ENCODE peak calls at places on chromosome 5, in eight cellular contexts. T is fibroblast of pulmonary artery, I is foreskin fibroblast, A is lung, X is GM12865, O is AG09309, G is psoas muscle, J is GM12878. M is an unnamed sample.

GRCh38 chr5:119328753-119329602 is 26.8 kb upstream of the TNFAIP8 start:
- DNase-seq in I (peak), O (peak), G (no peak), J (no peak), T (peak), A (no peak), X (no peak), M (no peak)

GRCh38 chr5:126354012-126354856 is 69.0 kb upstream of the GRAMD2B start:
- DNase-seq in O (peak), X (peak), T (peak), J (peak), G (no peak), I (peak), A (no peak), M (no peak)

GRCh38 chr5:134873494-134873893 is 677 bp upstream of the TXNDC15 start:
- DNase-seq in T (no peak), J (no peak), I (peak), G (no peak), A (no peak), X (peak), O (no peak), M (no peak)

GRCh38 chr5:159385529-159385928 is 55.2 kb upstream of the IL12B start:
- DNase-seq in G (no peak), O (no peak), X (no peak), J (no peak), A (no peak), I (no peak), T (no peak), M (no peak)

GRCh38 chr5:156431956-156432829 is 105.2 kb downstream of the SGCD start:
- DNase-seq in T (no peak), O (no peak), J (no peak), X (no peak), G (peak), I (no peak), A (no peak), M (no peak)

GRCh38 chr5:34639852-34640626 is 16.1 kb upstream of the RAI14 start:
- DNase-seq in A (no peak), X (no peak), J (no peak), I (peak), G (no peak), O (no peak), T (peak), M (no peak)

GRCh38 chr5:81789033-81789432 is 38.1 kb upstream of the SSBP2 start:
- DNase-seq in I (peak), X (no peak), G (no peak), A (no peak), J (no peak), T (peak), O (no peak), M (no peak)

GRCh38 chr5:130514984-130515690 is 610.9 kb downstream of the CHSY3 start:
- DNase-seq in O (peak), I (peak), T (peak), X (no peak), J (no peak), G (no peak), A (no peak), M (no peak)

GRCh38 chr5:171312129-171312819 is 3.2 kb downstream of the TLX3 start:
- DNase-seq in A (no peak), T (no peak), I (peak), O (no peak), G (no peak), J (no peak), X (no peak), M (no peak)

GRCh38 chr5:80871541-80871961 is 88.6 kb upstream of the RASGRF2 start:
- DNase-seq in X (no peak), I (peak), T (peak), A (no peak), G (no peak), J (no peak), O (no peak), M (no peak)

GRCh38 chr5:98927242-98927987 is 1.4 kb downstream of the CHD1 start:
- DNase-seq in I (peak), G (no peak), A (no peak), T (peak), O (no peak), X (peak), J (no peak), M (peak)

GRCh38 chr5:134314443-134314842 is 52.5 kb downstream of the CDKL3 start:
- DNase-seq in T (no peak), G (no peak), J (no peak), I (no peak), A (no peak), O (no peak), X (no peak), M (no peak)

GRCh38 chr5:169157064-169157463 is 143.9 kb downstream of the SLIT3 start:
- DNase-seq in T (no peak), I (no peak), J (no peak), X (no peak), O (no peak), G (no peak), A (no peak), M (no peak)

GRCh38 chr5:181189962-181190710 is 14.9 kb downstream of the TRIM7 start:
- DNase-seq in A (no peak), G (peak), J (no peak), T (no peak), O (no peak), I (peak), X (peak), M (no peak)

GRCh38 chr5:85334-85995 is 6.5 kb upstream of the PLEKHG4B start:
- DNase-seq in A (peak), J (no peak), T (no peak), X (no peak), O (no peak), G (no peak), I (no peak), M (no peak)

GRCh38 chr5:108074626-108075025 is 307.3 kb downstream of the FBXL17 start:
- DNase-seq in I (no peak), O (no peak), G (no peak), X (no peak), J (no peak), A (no peak), T (no peak), M (no peak)

GRCh38 chr5:149383399-149383798 is 4.3 kb upstream of the IL17B start:
- DNase-seq in A (no peak), I (no peak), O (no peak), X (no peak), J (no peak), T (no peak), G (no peak), M (no peak)

GRCh38 chr5:125134216-125135081 is 388.0 kb upstream of the ZNF608 start:
- DNase-seq in T (peak), G (no peak), O (peak), A (no peak), J (no peak), I (peak), X (no peak), M (no peak)

GRCh38 chr5:181133610-181134231 is 2.8 kb upstream of the OR2V1 start:
- DNase-seq in T (peak), I (peak), A (peak), O (no peak), G (peak), J (no peak), X (peak), M (no peak)

GRCh38 chr5:93070938-93071337 is 510.1 kb downstream of the NR2F1-AS1 start:
- DNase-seq in G (no peak), I (no peak), T (no peak), A (no peak), X (no peak), J (no peak), O (no peak), M (no peak)

GRCh38 chr5:148928141-148928540 is 101.7 kb downstream of the ADRB2 start:
- DNase-seq in I (peak), A (no peak), J (no peak), T (peak), G (no peak), O (no peak), X (no peak), M (no peak)

GRCh38 chr5:136226401-136226800 is 33.4 kb upstream of the SMIM32 start:
- DNase-seq in O (no peak), A (no peak), J (no peak), T (no peak), X (no peak), I (no peak), G (no peak), M (no peak)

GRCh38 chr5:149358294-149358651 is 427 bp downstream of the PCYOX1L start:
- DNase-seq in T (no peak), I (peak), G (peak), O (no peak), J (no peak), X (peak), A (peak), M (no peak)

GRCh38 chr5:128487041-128487440 is 51.0 kb downstream of the FBN2 start:
- DNase-seq in G (no peak), O (no peak), J (no peak), A (no peak), X (no peak), T (no peak), I (peak), M (no peak)

GRCh38 chr5:173327084-173327947 is 898 bp downstream of the STC2 start:
- DNase-seq in J (no peak), O (no peak), A (no peak), X (peak), T (peak), G (no peak), I (peak), M (no peak)

GRCh38 chr5:172113036-172113435 is 75.0 kb downstream of the STK10 start:
- DNase-seq in T (no peak), A (no peak), G (no peak), I (no peak), X (peak), J (peak), O (no peak), M (peak)

GRCh38 chr5:68339921-68340321 is 124.4 kb downstream of the PIK3R1 start:
- DNase-seq in G (no peak), O (no peak), J (no peak), T (peak), X (no peak), A (no peak), I (peak), M (no peak)

GRCh38 chr5:124599048-124599973 is 147.1 kb downstream of the ZNF608 start:
- DNase-seq in T (peak), I (peak), A (peak), X (peak), J (peak), G (no peak), O (no peak), M (no peak)

GRCh38 chr5:82952326-82952725 is 124.9 kb downstream of the TMEM167A start:
- DNase-seq in I (peak), G (no peak), O (no peak), A (no peak), T (no peak), J (no peak), X (no peak), M (no peak)

GRCh38 chr5:36602711-36603321 is 3.6 kb upstream of the SLC1A3 start:
- DNase-seq in A (no peak), I (peak), J (no peak), X (peak), T (no peak), O (no peak), G (no peak), M (no peak)

GRCh38 chr5:158380661-158381060 is 521.7 kb upstream of the CLINT1 start:
- DNase-seq in O (no peak), A (no peak), T (no peak), G (no peak), X (no peak), J (no peak), I (no peak), M (no peak)

GRCh38 chr5:44294492-44294891 is 94.7 kb downstream of the FGF10 start:
- DNase-seq in T (no peak), I (peak), O (no peak), A (no peak), G (peak), X (no peak), J (no peak), M (no peak)

GRCh38 chr5:56454219-56454862 is 221.2 kb upstream of the ANKRD55 start:
- DNase-seq in A (no peak), I (no peak), X (no peak), O (no peak), T (no peak), G (no peak), J (no peak), M (no peak)

GRCh38 chr5:64505769-64506566 is at the start of gene RGS7BP:
- DNase-seq in O (no peak), A (no peak), J (no peak), X (peak), G (peak), I (peak), T (peak), M (no peak)

GRCh38 chr5:88143693-88144218 is 124.9 kb downstream of the TMEM161B start:
- DNase-seq in O (no peak), G (no peak), T (no peak), A (no peak), J (no peak), I (no peak), X (no peak), M (no peak)

GRCh38 chr5:88141695-88141979 is 127.0 kb downstream of the TMEM161B start:
- DNase-seq in J (no peak), X (no peak), A (no peak), G (no peak), O (no peak), I (no peak), T (no peak), M (no peak)

GRCh38 chr5:88140396-88140862 is 128.2 kb downstream of the TMEM161B start:
- DNase-seq in A (no peak), G (no peak), J (no peak), I (no peak), O (no peak), T (peak), X (no peak), M (no peak)

GRCh38 chr5:88142801-88143692 is 125.6 kb downstream of the TMEM161B start:
- DNase-seq in T (peak), A (no peak), X (no peak), I (peak), J (no peak), O (no peak), G (peak), M (no peak)

GRCh38 chr5:88140863-88141694 is 127.6 kb downstream of the TMEM161B start:
- DNase-seq in G (peak), T (peak), X (peak), A (peak), I (peak), O (peak), J (peak), M (peak)
- H3K4me3 ChIP-seq in G (peak), T (peak), X (no peak), A (peak), I (peak), O (peak), J (no peak), M (peak)

GRCh38 chr5:1437452-1437851 is 7.8 kb downstream of the SLC6A3 start:
- DNase-seq in I (peak), X (no peak), A (no peak), T (peak), G (no peak), J (no peak), O (no peak), M (no peak)
- TF ChIP-seq CTCF in I (no peak), X (no peak), A (no peak), T (peak), G (no peak), J (no peak), O (no peak), M (no peak)

DNA sequence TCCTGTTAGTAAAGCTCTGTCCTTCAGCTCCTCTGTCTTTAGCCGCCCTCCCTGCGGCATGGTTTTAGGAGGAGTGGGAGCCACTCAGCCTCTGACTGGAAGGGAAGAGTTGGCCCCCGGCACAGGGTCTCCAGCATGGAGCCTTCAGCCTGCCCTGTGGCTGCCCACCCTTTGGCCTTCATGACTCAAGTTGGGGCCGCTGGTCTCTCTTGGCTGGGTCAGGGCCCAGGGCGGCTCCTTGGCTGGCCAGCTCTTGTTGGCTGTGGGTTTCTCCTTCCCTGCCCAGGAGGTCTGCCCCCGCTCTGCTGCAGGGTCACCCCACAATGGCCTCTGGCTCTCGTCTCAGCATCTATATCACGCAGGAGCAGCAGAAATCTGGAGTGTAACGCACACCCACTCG is 25.7 kb downstream of the FGF1 start:
- DNase-seq in J (no peak), G (no peak), A (no peak), I (peak), T (no peak), X (no peak), O (no peak), M (no peak)
- H3K4me3 ChIP-seq in J (no peak), G (no peak), A (no peak), I (no peak), T (no peak), X (no peak), O (no peak), M (no peak)

GRCh38 chr5:111685969-111686368 is 71.0 kb downstream of the NREP start:
- DNase-seq in G (no peak), I (no peak), X (peak), J (no peak), T (no peak), O (no peak), A (no peak), M (no peak)
- TF ChIP-seq CTCF in G (peak), I (no peak), X (no peak), J (peak), T (no peak), O (no peak), A (no peak), M (peak)

GRCh38 chr5:1110930-1111726 is 735 bp downstream of the SLC12A7 start:
- DNase-seq in A (no peak), I (peak), X (no peak), T (no peak), O (no peak), J (no peak), G (no peak), M (no peak)

GRCh38 chr5:1110260-1110929 is 1.5 kb downstream of the SLC12A7 start:
- DNase-seq in G (no peak), X (no peak), J (no peak), I (peak), A (no peak), O (no peak), T (no peak), M (no peak)

GRCh38 chr5:1108008-1108864 is 3.6 kb downstream of the SLC12A7 start:
- DNase-seq in I (no peak), A (no peak), J (no peak), T (no peak), O (no peak), G (no peak), X (no peak), M (no peak)

GRCh38 chr5:1108865-1109174 is 3.0 kb downstream of the SLC12A7 start:
- DNase-seq in O (no peak), T (no peak), X (no peak), G (no peak), J (no peak), A (no peak), I (no peak), M (no peak)

DNA sequence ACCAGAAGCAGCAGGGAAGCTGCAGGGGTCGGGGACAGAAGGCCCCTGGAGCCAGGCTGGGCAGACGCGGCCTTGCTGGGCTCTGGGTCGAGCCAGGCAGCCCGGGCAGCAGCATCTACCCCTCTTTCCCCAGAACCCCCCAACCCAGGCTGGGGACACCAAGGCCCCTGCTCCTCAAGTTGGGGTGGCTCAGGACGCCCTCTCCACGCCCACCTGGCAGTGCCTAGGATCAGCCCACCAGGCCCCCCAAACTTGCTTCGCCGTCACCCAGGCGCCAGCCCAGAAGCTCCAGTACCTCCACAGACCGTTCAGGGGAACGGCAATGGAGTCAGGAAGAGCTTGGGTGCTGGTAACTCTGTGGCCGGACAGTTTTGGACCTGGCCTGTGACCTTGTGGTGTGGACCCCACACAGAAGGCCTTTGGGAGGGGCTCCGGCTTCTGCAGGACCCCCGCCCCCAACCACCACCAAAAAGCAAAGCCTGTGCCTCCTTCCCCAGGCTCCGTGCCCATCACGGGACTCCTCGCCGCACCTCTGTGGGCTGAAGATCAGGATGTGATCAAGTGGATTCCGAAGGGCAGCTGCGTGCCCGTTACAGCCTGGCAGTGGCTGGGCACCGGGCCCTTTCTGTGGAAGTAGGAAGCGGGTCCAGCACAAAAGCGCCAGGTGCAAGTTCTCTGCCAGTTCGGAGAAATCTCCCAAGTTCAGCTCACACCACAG is 2.2 kb downstream of the SLC12A7 start:
- DNase-seq in G (no peak), T (no peak), J (no peak), A (no peak), I (no peak), X (no peak), O (no peak), M (no peak)
- H3K4me3 ChIP-seq in G (peak), T (no peak), J (no peak), A (no peak), I (no peak), X (no peak), O (no peak), M (no peak)

GRCh38 chr5:178461426-178461730 is 128.8 kb downstream of the COL23A1 start:
- DNase-seq in I (no peak), J (no peak), X (no peak), O (no peak), A (no peak), T (no peak), G (no peak), M (no peak)
- TF ChIP-seq CTCF in I (no peak), J (no peak), X (no peak), O (no peak), A (no peak), T (no peak), G (no peak), M (no peak)

DNA sequence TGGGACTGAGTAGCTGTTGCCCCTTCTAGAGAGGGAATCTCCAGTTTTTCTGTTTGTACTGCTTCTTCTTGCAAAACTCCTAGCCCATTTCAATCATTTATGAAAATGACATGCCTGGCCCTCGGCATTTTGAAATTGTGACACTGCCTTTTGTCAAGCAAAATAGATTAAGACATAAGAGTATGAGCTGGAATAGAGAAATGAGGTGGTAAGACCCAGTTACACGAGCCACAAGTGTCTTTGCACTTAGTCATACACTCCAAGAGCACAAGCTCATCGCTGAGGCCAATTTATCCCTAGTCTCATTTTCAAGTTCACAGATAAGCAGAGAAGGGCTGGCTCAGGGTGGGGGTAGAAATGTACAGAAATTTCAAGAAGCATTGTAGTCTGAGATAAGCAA is 40.6 kb upstream of the MAP1B start:
- DNase-seq in A (no peak), X (no peak), I (peak), J (no peak), G (no peak), O (peak), T (peak), M (no peak)
- H3K4me3 ChIP-seq in A (no peak), X (no peak), I (no peak), J (no peak), G (no peak), O (no peak), T (no peak), M (no peak)